ENCODE peak calls at places on chromosomes 2 and 18, in ten cellular contexts. B is T follicular helper cell; H is tibial artery; T is H9; P is T-helper 9 cell; C is activated CD4-positive, alpha-beta T cell treated with anti-CD3 and anti-CD28 coated beads, Interleukin-2, amount 50 U/mL, for 1 hour; R is activated effector memory CD4-positive, alpha-beta T cell treated with anti-CD3 and anti-CD28 coated beads, Interleukin-2, amount 50 U/mL, for 16 hours; I is EL; E is activated naive CD8-positive, alpha-beta T cell treated with anti-CD3 and anti-CD28 coated beads, Interleukin-2, amount 50 U/mL, for 24 hours; V is stimulated activated CD4-positive, alpha-beta T cell treated with anti-CD3 and anti-CD28 coated beads, TNF-alpha, amount 100 ng/mL, for 48 hours. A is an unnamed sample.

GRCh38 chr2:20670315-20671035 is 3.5 kb downstream of the GDF7 start:
- DNase-seq in B (no peak), H (no peak), T (peak), P (no peak), C (no peak), R (no peak), I (no peak), E (no peak), V (no peak), A (peak)

GRCh38 chr2:7016884-7017283 is 99.7 kb downstream of the RNF144A start:
- DNase-seq in B (no peak), H (no peak), T (no peak), P (no peak), C (no peak), R (no peak), I (no peak), E (no peak), V (no peak), A (no peak)

GRCh38 chr18:37554399-37554787 is 11.2 kb downstream of the CELF4 start:
- DNase-seq in B (no peak), H (no peak), T (peak), P (no peak), C (no peak), R (no peak), I (no peak), E (no peak), V (no peak), A (peak)

GRCh38 chr2:64644240-64645013 is 9.3 kb downstream of the SERTAD2 start:
- DNase-seq in B (no peak), H (peak), T (peak), P (no peak), C (peak), R (peak), I (peak), E (peak), V (no peak), A (peak)

GRCh38 chr2:240449764-240450531 is 14.5 kb downstream of the GPC1 start:
- DNase-seq in B (no peak), H (no peak), T (no peak), P (no peak), C (no peak), R (no peak), I (no peak), E (no peak), V (no peak), A (no peak)

GRCh38 chr2:42754021-42754775 is 9.7 kb downstream of the OXER1 start:
- DNase-seq in B (no peak), H (no peak), T (no peak), P (no peak), C (no peak), R (no peak), I (no peak), E (no peak), V (no peak), A (peak)

GRCh38 chr18:46502444-46502843 is 154.6 kb downstream of the LOXHD1 start:
- DNase-seq in B (no peak), H (no peak), T (peak), P (no peak), C (no peak), R (no peak), I (no peak), E (no peak), V (peak), A (no peak)

GRCh38 chr2:20188851-20189250 is 36.1 kb downstream of the SDC1 start:
- DNase-seq in B (no peak), H (no peak), T (peak), P (no peak), C (no peak), R (no peak), I (no peak), E (no peak), V (no peak), A (no peak)

GRCh38 chr2:238291550-238292281 is 3.3 kb upstream of the PER2 start:
- DNase-seq in B (no peak), H (no peak), T (no peak), P (no peak), C (no peak), R (no peak), I (no peak), E (no peak), V (no peak), A (peak)

GRCh38 chr18:21450913-21451312 is 149.6 kb downstream of the ESCO1 start:
- DNase-seq in B (no peak), H (no peak), T (no peak), P (no peak), C (no peak), R (no peak), I (no peak), E (no peak), V (no peak), A (no peak)

GRCh38 chr2:105274046-105274445 is 32.5 kb downstream of the GPR45 start:
- DNase-seq in B (no peak), H (no peak), T (no peak), P (no peak), C (no peak), R (no peak), I (no peak), E (no peak), V (no peak), A (no peak)

GRCh38 chr2:182031956-182032355 is 46.3 kb downstream of the PPP1R1C start:
- DNase-seq in B (no peak), H (no peak), T (no peak), P (no peak), C (no peak), R (no peak), I (no peak), E (no peak), V (no peak), A (no peak)

GRCh38 chr18:50973367-50974126 is 5.7 kb downstream of the ELAC1 start:
- DNase-seq in B (no peak), H (no peak), T (no peak), P (no peak), C (no peak), R (no peak), I (peak), E (no peak), V (no peak), A (no peak)

GRCh38 chr2:224331698-224332097 is 70.2 kb downstream of the FAM124B start:
- DNase-seq in B (no peak), H (no peak), T (no peak), P (no peak), C (no peak), R (no peak), I (no peak), E (no peak), V (no peak), A (no peak)

GRCh38 chr2:43495727-43496126 is 100.1 kb downstream of the THADA start:
- DNase-seq in B (no peak), H (no peak), T (no peak), P (no peak), C (no peak), R (no peak), I (no peak), E (no peak), V (no peak), A (no peak)

GRCh38 chr2:8277921-8278571 is 403.8 kb upstream of the ID2 start:
- DNase-seq in B (no peak), H (no peak), T (no peak), P (no peak), C (no peak), R (no peak), I (no peak), E (no peak), V (no peak), A (no peak)

GRCh38 chr2:206984206-206984605 is 44.9 kb downstream of the CPO start:
- DNase-seq in B (no peak), H (no peak), T (no peak), P (no peak), C (no peak), R (no peak), I (peak), E (no peak), V (no peak), A (no peak)

GRCh38 chr2:99487906-99488305 is 1.9 kb downstream of the REV1 start:
- DNase-seq in B (no peak), H (no peak), T (no peak), P (no peak), C (no peak), R (no peak), I (no peak), E (no peak), V (no peak), A (no peak)

GRCh38 chr2:231673348-231673770 is 35.0 kb upstream of the PTMA start:
- DNase-seq in B (no peak), H (no peak), T (peak), P (no peak), C (no peak), R (no peak), I (peak), E (no peak), V (no peak), A (no peak)